ENCODE peak calls at places on chromosome 9, in six cellular contexts. One of them, this sample, is unnamed.

GRCh38 chr9:138103111-138103823 is 225.7 kb downstream of the CACNA1B start:
- DNase-seq in stomach: peak; percentile 9
- DNase-seq in suprapubic skin: no peak
- DNase-seq in HepG2: no peak
- DNase-seq in SK-N-SH: peak; percentile 17
- DNase-seq in ovary: no peak
- DNase-seq in this sample: no peak

GRCh38 chr9:113844466-113844865 is 31.6 kb upstream of the ZNF618 start:
- DNase-seq in stomach: no peak
- DNase-seq in suprapubic skin: no peak
- DNase-seq in HepG2: no peak
- DNase-seq in ovary: no peak
- DNase-seq in SK-N-SH: no peak
- DNase-seq in this sample: no peak

GRCh38 chr9:115864581-115864980 is 289.0 kb upstream of the PAPPA start:
- DNase-seq in ovary: no peak
- DNase-seq in suprapubic skin: no peak
- DNase-seq in stomach: no peak
- DNase-seq in HepG2: no peak
- DNase-seq in SK-N-SH: no peak
- DNase-seq in this sample: no peak

GRCh38 chr9:34869390-34869789 is 88.7 kb upstream of the PHF24 start:
- DNase-seq in SK-N-SH: no peak
- DNase-seq in stomach: no peak
- DNase-seq in HepG2: peak; percentile 16
- DNase-seq in suprapubic skin: no peak
- DNase-seq in ovary: no peak
- DNase-seq in this sample: no peak

GRCh38 chr9:68482548-68482947 is 58.1 kb downstream of the TMEM252 start:
- DNase-seq in SK-N-SH: no peak
- DNase-seq in stomach: no peak
- DNase-seq in ovary: no peak
- DNase-seq in HepG2: no peak
- DNase-seq in suprapubic skin: no peak
- DNase-seq in this sample: no peak

GRCh38 chr9:4334439-4334838 is 34.6 kb upstream of the GLIS3 start:
- DNase-seq in stomach: peak; percentile 83
- DNase-seq in suprapubic skin: no peak
- DNase-seq in ovary: no peak
- DNase-seq in HepG2: peak; percentile 46
- DNase-seq in SK-N-SH: no peak
- DNase-seq in this sample: peak; percentile 42

GRCh38 chr9:115673599-115673998 is 480.0 kb upstream of the PAPPA start:
- DNase-seq in stomach: no peak
- DNase-seq in HepG2: no peak
- DNase-seq in SK-N-SH: no peak
- DNase-seq in ovary: no peak
- DNase-seq in suprapubic skin: no peak
- DNase-seq in this sample: no peak

GRCh38 chr9:111601237-111602018 is 2.0 kb upstream of the PTGR1 start:
- DNase-seq in HepG2: peak; percentile 70
- DNase-seq in suprapubic skin: no peak
- DNase-seq in SK-N-SH: no peak
- DNase-seq in stomach: no peak
- DNase-seq in ovary: no peak
- DNase-seq in this sample: no peak

DNA sequence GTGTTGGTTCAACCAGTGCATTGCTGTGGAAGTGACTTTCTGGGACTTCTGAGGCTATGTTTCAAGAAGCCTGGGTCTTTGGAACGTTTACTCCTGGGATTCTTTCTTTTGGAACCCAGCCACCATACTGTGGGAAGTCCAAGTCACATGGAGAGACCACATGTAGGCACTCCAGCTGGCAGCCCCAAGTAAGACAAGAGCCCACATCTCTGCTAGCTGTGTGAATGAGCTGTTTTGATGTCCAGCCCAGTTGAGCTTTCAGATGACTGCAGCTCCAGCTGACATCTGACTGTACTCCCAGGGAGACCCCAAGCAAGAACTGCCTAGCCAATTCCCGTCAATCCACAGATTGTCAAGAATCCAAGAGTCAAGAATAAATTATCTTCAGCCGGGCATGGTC is 60.1 kb upstream of the SPATA31D4 start:
- DNase-seq in SK-N-SH: no peak
- DNase-seq in stomach: no peak
- DNase-seq in ovary: no peak
- DNase-seq in suprapubic skin: no peak
- DNase-seq in HepG2: no peak
- DNase-seq in this sample: no peak
- TF ChIP-seq EP300 in SK-N-SH: no peak
- TF ChIP-seq EP300 in stomach: no peak
- TF ChIP-seq EP300 in ovary: no peak
- TF ChIP-seq EP300 in suprapubic skin: no peak
- TF ChIP-seq EP300 in HepG2: no peak
- TF ChIP-seq EP300 in this sample: no peak

GRCh38 chr9:8627944-8628679 is 828.5 kb upstream of the DMAC1 start:
- DNase-seq in ovary: no peak
- DNase-seq in SK-N-SH: no peak
- DNase-seq in stomach: no peak
- DNase-seq in suprapubic skin: no peak
- DNase-seq in HepG2: no peak
- DNase-seq in this sample: no peak
- TF ChIP-seq EP300 in ovary: no peak
- TF ChIP-seq EP300 in SK-N-SH: no peak
- TF ChIP-seq EP300 in stomach: no peak
- TF ChIP-seq EP300 in suprapubic skin: no peak
- TF ChIP-seq EP300 in HepG2: no peak
- TF ChIP-seq EP300 in this sample: no peak

GRCh38 chr9:103361906-103362305 is 366.8 kb downstream of the CYLC2 start:
- DNase-seq in ovary: no peak
- DNase-seq in SK-N-SH: no peak
- DNase-seq in suprapubic skin: no peak
- DNase-seq in HepG2: no peak
- DNase-seq in stomach: no peak
- DNase-seq in this sample: no peak
- TF ChIP-seq EP300 in ovary: no peak
- TF ChIP-seq EP300 in SK-N-SH: no peak
- TF ChIP-seq EP300 in suprapubic skin: no peak
- TF ChIP-seq EP300 in HepG2: no peak
- TF ChIP-seq EP300 in stomach: no peak
- TF ChIP-seq EP300 in this sample: no peak

GRCh38 chr9:78357165-78357873 is 60.4 kb downstream of the PSAT1 start:
- DNase-seq in ovary: no peak
- DNase-seq in SK-N-SH: no peak
- DNase-seq in stomach: no peak
- DNase-seq in suprapubic skin: no peak
- DNase-seq in HepG2: no peak
- DNase-seq in this sample: no peak
- TF ChIP-seq EP300 in ovary: no peak
- TF ChIP-seq EP300 in SK-N-SH: no peak
- TF ChIP-seq EP300 in stomach: no peak
- TF ChIP-seq EP300 in suprapubic skin: no peak
- TF ChIP-seq EP300 in HepG2: no peak
- TF ChIP-seq EP300 in this sample: no peak